ENCODE peak calls at places on chromosomes 4 and X, in eight cellular contexts. Y, X, W, Q, Z, M, D and U are unnamed samples.

GRCh38 chr4:5040839-5041238 is 10.4 kb upstream of the STK32B start:
- DNase-seq in Y (no peak), X (no peak), W (no peak), Q (no peak), Z (no peak), M (no peak), D (no peak), U (no peak)

GRCh38 chrX:151789179-151789800 is 54.7 kb downstream of the CNGA2 start:
- DNase-seq in Y (no peak), X (no peak), W (peak), Q (peak), Z (peak), M (no peak), D (no peak), U (peak)

GRCh38 chr4:38082424-38083374 is 122.5 kb downstream of the PTTG2 start:
- DNase-seq in Y (no peak), X (no peak), W (no peak), Q (no peak), Z (no peak), M (no peak), D (no peak), U (no peak)

GRCh38 chrX:151902813-151903591 is 9.7 kb upstream of the MAGEA4 start:
- DNase-seq in Y (no peak), X (no peak), W (peak), Q (peak), Z (peak), M (no peak), D (no peak), U (peak)

GRCh38 chr4:74549936-74550335 is 105.0 kb downstream of the AREG start:
- DNase-seq in Y (no peak), X (no peak), W (peak), Q (no peak), Z (no peak), M (no peak), D (no peak), U (no peak)

GRCh38 chr4:36386691-36387090 is 105.3 kb downstream of the DTHD1 start:
- DNase-seq in Y (no peak), X (no peak), W (no peak), Q (no peak), Z (no peak), M (no peak), D (no peak), U (no peak)

GRCh38 chr4:88286897-88287296 is 2.5 kb upstream of the PPM1K start:
- DNase-seq in Y (no peak), X (no peak), W (no peak), Q (no peak), Z (peak), M (no peak), D (no peak), U (no peak)

GRCh38 chrX:30577362-30577961 is at the start of gene TASL:
- DNase-seq in Y (peak), X (no peak), W (no peak), Q (no peak), Z (no peak), M (peak), D (no peak), U (no peak)

GRCh38 chr4:48237996-48238645 is 31.5 kb downstream of the TEC start:
- DNase-seq in Y (no peak), X (no peak), W (peak), Q (no peak), Z (no peak), M (no peak), D (no peak), U (peak)

GRCh38 chrX:100358766-100359165 is 51.3 kb downstream of the PCDH19 start:
- DNase-seq in Y (no peak), X (no peak), W (no peak), Q (no peak), Z (no peak), M (no peak), D (no peak), U (no peak)

GRCh38 chr4:14110407-14110806 is 482.9 kb upstream of the BOD1L1 start:
- DNase-seq in Y (no peak), X (no peak), W (peak), Q (no peak), Z (peak), M (no peak), D (no peak), U (peak)

GRCh38 chr4:103076777-103077347 is 301 bp upstream of the SLC9B2 start:
- DNase-seq in Y (no peak), X (no peak), W (no peak), Q (no peak), Z (no peak), M (no peak), D (no peak), U (peak)

GRCh38 chrX:11381464-11381863 is 88.3 kb downstream of the AMELX start:
- DNase-seq in Y (no peak), X (no peak), W (peak), Q (no peak), Z (no peak), M (peak), D (peak), U (peak)

GRCh38 chrX:9659571-9660195 is 106.0 kb downstream of the GPR143 start:
- DNase-seq in Y (no peak), X (no peak), W (no peak), Q (no peak), Z (no peak), M (no peak), D (no peak), U (no peak)

GRCh38 chr4:95398217-95398616 is 150.6 kb downstream of the UNC5C start:
- DNase-seq in Y (no peak), X (no peak), W (no peak), Q (no peak), Z (no peak), M (no peak), D (no peak), U (no peak)

GRCh38 chr4:147285751-147286150 is 195.1 kb upstream of the EDNRA start:
- DNase-seq in Y (no peak), X (no peak), W (no peak), Q (no peak), Z (no peak), M (no peak), D (no peak), U (peak)

GRCh38 chrX:30906726-30907125 is 17.7 kb upstream of the TAB3 start:
- DNase-seq in Y (no peak), X (no peak), W (peak), Q (no peak), Z (peak), M (no peak), D (no peak), U (peak)

GRCh38 chr4:114015444-114015899 is 36.0 kb upstream of the ARSJ start:
- DNase-seq in Y (no peak), X (no peak), W (peak), Q (no peak), Z (peak), M (no peak), D (no peak), U (peak)

GRCh38 chr4:91485415-91485814 is 818.4 kb upstream of the GRID2 start:
- DNase-seq in Y (no peak), X (no peak), W (no peak), Q (no peak), Z (no peak), M (no peak), D (no peak), U (no peak)